ENCODE peak calls at places on chromosomes 6 and 20, in four cellular contexts. P is adrenal gland, Y is A673, U is body of pancreas. I is an unnamed sample. For H3K4me1 and H3K36me3, the result is how much of the 10 kb centered on the place peaks cover.

GRCh38 chr6:35013701-35014100 is 124.6 kb downstream of the ANKS1A start:
- DNase-seq in P (no peak), U (no peak), Y (no peak), I (no peak)

GRCh38 chr20:45408646-45409213 is 641 bp downstream of the DBNDD2 start:
- DNase-seq in U (no peak), Y (no peak), P (no peak), I (no peak)

GRCh38 chr20:22686097-22686496 is 101.7 kb upstream of the FOXA2 start:
- DNase-seq in U (peak), P (peak), Y (peak), I (peak)

GRCh38 chr6:169224185-169224695 is 29.4 kb downstream of the THBS2 start:
- DNase-seq in P (peak), U (no peak), Y (no peak), I (no peak)

GRCh38 chr20:31860431-31861345 is 9.6 kb downstream of the DUSP15 start:
- DNase-seq in Y (no peak), P (peak), U (peak), I (peak)

GRCh38 chr6:29965873-29966601 is 23.7 kb downstream of the HLA-A start:
- DNase-seq in U (peak), Y (peak), P (peak), I (peak)

GRCh38 chr6:136435096-136435495 is 115.1 kb downstream of the MAP7 start:
- DNase-seq in P (no peak), Y (no peak), U (no peak), I (no peak)

GRCh38 chr6:88683734-88684133 is 279.7 kb downstream of the RNGTT start:
- DNase-seq in Y (no peak), U (no peak), P (no peak), I (no peak)

GRCh38 chr6:3721810-3722209 is 29.7 kb downstream of the PXDC1 start:
- DNase-seq in Y (no peak), P (no peak), U (no peak), I (no peak)
- H3K4me1 ChIP-seq in Y (under half), P (under half), U (under half), I (under half)

GRCh38 chr6:153150767-153151440 is 19.8 kb upstream of the RGS17 start:
- DNase-seq in U (no peak), Y (no peak), P (no peak), I (no peak)
- H3K36me3 ChIP-seq in U (under half), Y (under half), P (under half), I (under half)

GRCh38 chr20:53831812-53832211 is 238.2 kb upstream of the ZNF217 start:
- DNase-seq in Y (no peak), U (no peak), P (no peak), I (no peak)
- H3K4me1 ChIP-seq in Y (under half), U (under half), P (under half), I (under half)

DNA sequence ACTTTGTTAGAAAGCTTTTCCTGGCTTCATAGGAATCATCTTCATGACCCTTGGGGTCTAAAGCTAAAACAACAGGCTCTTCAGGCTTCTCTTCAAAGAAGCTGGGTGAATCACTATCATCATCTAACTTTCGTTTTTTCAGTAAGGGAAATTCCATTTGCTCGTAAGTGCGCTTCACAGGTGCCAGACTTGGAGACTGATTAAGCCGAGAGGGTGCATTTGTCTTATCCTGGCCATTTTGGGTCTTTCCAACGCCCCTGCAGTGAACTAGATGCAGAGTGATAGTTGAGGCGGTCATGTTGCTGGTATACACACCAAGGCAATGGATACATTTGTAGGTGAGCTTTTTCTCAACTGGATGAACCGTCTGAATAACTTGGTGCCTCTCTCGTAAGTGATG is 38.8 kb downstream of the ADNP start:
- DNase-seq in Y (no peak), U (no peak), P (no peak), I (no peak)
- H3K36me3 ChIP-seq in Y (half or more), U (under half), P (half or more), I (half or more)

DNA sequence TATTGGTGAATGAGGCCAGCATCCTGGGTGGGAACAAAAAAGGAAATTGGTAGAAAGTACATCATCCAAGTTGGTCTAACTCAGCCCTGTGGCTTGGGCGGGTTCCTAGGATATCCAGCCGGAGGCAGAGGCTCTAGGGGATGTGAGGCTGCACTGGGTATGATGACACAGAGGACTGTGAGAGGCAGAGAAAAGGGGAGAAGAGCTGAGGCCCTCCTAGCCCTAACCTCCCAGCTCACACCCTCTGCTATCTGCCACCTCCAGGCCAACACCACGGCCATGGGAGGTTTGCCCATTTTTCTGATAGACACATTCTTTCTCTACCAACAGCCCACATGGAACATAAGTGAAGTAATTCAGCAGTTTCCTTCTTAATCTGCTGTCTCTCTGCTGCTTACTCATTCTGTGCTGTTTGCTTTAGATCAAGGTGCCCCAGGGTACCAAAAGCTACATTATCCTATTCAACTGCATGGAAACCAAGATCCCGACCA is 284.4 kb downstream of the ESR1 start:
- DNase-seq in Y (no peak), P (no peak), U (no peak), I (no peak)
- H3K4me1 ChIP-seq in Y (under half), P (under half), U (under half), I (under half)

GRCh38 chr6:152338335-152339125 is 298.6 kb downstream of the SYNE1 start:
- DNase-seq in U (peak), P (peak), Y (peak), I (peak)
- H3K36me3 ChIP-seq in U (under half), P (half or more), Y (under half), I (under half)

DNA sequence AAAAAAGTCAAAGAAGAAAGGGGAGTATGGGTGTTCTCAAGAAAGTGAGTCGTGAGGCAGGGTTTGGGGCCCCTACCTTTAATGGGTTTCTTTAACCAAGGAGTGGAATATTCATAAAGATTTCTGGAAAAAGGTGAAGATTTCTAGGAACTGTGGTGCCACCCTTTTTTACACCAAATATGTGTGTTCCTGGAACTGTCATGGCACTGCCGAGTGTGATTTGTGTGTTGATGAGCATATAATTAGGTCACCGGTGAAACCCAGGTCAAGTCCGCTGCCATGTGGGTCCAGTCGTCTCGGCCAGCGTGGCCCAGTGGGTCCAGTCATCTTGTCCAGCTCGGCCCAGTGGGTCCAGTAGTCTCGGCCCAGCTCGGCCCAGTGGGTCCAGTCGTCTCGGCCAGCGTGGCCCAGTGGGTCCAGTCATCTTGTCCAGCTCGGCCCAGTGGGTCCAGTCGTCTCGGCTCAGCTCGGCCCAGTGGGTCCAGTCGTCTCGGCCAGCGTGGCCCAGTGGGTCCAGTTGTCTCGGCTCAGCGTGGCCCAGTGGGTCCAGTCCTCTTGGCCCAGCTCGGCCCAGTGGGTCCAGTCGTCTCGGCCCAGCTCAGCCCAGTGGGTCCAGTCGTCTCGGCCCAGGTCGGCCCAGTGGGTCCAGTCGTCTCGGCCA is 8.3 kb upstream of the EEF1A2 start:
- DNase-seq in Y (no peak), U (no peak), P (no peak), I (peak)
- H3K4me1 ChIP-seq in Y (under half), U (under half), P (under half), I (under half)

GRCh38 chr20:48681201-48681881 is 146.5 kb downstream of the PREX1 start:
- DNase-seq in P (no peak), U (no peak), Y (no peak), I (no peak)
- H3K36me3 ChIP-seq in P (under half), U (under half), Y (half or more), I (half or more)

DNA sequence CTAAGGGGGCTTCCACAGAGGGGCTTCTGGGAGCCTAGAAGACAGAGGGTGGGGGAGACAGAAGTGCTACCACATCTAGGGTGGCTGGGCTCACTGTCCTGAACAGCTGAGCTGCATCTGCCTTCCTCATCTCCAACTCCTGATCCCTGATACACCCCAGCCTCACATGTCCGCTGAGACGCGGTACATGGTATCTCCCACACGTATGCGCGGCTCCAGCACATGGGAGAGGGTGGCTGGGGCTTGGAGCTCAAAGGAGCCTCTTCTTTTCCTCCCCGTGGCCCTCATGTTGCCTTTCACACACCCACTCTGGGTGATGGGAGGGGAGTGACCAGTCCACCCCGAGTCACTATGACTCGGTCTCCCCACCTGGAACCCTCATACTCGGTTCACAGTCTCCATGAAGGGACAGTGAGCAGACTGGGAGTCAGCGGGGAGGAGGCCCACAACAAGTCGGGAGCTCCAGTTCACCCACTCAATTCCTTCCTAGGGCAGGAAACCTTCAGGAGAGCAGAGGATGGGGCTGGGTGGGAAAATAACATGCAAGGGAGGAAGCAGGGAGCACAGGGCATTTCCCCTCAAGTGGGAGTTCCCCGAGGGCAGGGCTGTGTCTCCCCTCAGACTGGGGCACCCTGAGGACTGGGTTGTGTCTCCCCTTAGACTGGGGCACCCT is 61.7 kb downstream of the MRPL14 start:
- DNase-seq in U (no peak), Y (no peak), P (no peak), I (no peak)
- H3K4me1 ChIP-seq in U (under half), Y (under half), P (under half), I (under half)

GRCh38 chr20:63970714-63971431 is 1.1 kb upstream of the ZNF512B start:
- DNase-seq in P (no peak), U (no peak), Y (no peak), I (no peak)

GRCh38 chr20:63974402-63975200 is 4.8 kb downstream of the SAMD10 start:
- DNase-seq in P (no peak), Y (no peak), U (peak), I (peak)

GRCh38 chr20:63973636-63974401 is 4.1 kb upstream of the ZNF512B start:
- DNase-seq in U (peak), P (peak), Y (peak), I (peak)

GRCh38 chr20:63973160-63973479 is 3.4 kb upstream of the ZNF512B start:
- DNase-seq in Y (no peak), U (no peak), P (no peak), I (no peak)

DNA sequence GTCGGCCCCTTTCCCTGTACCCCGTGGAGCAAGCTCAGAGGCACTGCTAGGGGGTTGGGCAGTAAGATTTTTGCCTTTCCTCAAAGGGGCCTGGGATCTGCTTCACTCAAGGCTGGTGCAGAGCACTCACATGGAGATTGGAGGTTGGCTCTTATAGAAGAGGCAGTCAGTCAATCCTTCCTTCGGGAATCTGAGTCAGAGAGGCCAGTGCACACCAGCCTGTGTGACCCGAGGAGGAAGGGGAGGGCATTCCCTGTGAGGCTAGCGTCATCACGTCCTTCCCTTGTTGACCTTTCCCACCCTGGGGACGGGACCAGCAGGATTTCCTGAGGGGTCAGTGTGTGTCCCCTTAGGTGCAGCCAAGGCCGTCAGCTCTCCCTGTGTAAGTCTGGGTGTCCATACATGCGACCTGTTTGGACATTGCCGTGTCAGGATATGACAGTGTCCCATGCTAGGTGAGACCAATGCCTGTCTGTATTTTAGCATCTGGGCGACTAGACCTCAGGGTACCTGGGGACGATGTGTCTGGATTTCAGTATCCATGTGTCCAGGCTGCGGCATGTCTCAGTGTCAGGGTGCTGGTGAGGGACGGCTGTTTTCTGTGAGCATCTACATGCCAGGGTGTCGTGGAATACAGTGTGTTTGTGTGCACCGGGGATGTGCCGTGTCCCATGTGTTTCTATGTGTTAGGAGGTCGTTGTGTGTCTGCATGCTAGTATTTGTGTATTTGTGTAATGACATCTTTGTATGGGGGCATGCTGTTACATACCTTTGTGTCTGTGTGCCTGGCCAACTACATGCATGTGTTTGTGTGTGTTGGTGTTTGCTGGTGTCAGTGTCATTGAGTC is 2.8 kb upstream of the ZNF512B start:
- DNase-seq in Y (no peak), U (no peak), P (peak), I (peak)
- H3K36me3 ChIP-seq in Y (under half), U (under half), P (under half), I (under half)